ENCODE peak calls at places on chromosomes 16 and 17, in four cellular contexts. I, H, Z and L are unnamed samples.

GRCh38 chr17:65430209-65430833 is 131.1 kb downstream of the AXIN2 start:
- DNase-seq in I (no peak), H (no peak), Z (no peak), L (no peak)

GRCh38 chr17:55587608-55588139 is 76.4 kb upstream of the SMIM36 start:
- DNase-seq in Z (no peak), I (no peak), H (no peak), L (no peak)

GRCh38 chr16:2473425-2473926 is 1.5 kb upstream of the TBC1D24 start:
- DNase-seq in H (peak), I (peak), Z (no peak), L (no peak)

GRCh38 chr16:12166271-12166670 is 189.7 kb downstream of the SNX29 start:
- DNase-seq in H (peak), I (no peak), Z (no peak), L (no peak)

GRCh38 chr16:9192746-9193145 is 101.3 kb downstream of the HAPSTR1 start:
- DNase-seq in Z (no peak), I (no peak), H (no peak), L (no peak)

GRCh38 chr16:75251280-75252048 is at the start of gene BCAR1:
- DNase-seq in I (peak), H (peak), Z (peak), L (peak)

GRCh38 chr16:27717726-27718125 is 167.8 kb downstream of the KATNIP start:
- DNase-seq in Z (no peak), I (no peak), H (no peak), L (no peak)

GRCh38 chr17:15659663-15660062 is 24.4 kb downstream of the TRIM16 start:
- DNase-seq in I (no peak), Z (no peak), H (no peak), L (no peak)

GRCh38 chr16:88656291-88656980 is 5.6 kb upstream of the CYBA start:
- DNase-seq in I (no peak), Z (no peak), H (no peak), L (no peak)

GRCh38 chr16:24671455-24671954 is 57.9 kb upstream of the TNRC6A start:
- DNase-seq in I (no peak), Z (no peak), H (no peak), L (no peak)

GRCh38 chr17:66791337-66791736 is 43.6 kb upstream of the CACNG5 start:
- DNase-seq in I (no peak), H (no peak), Z (no peak), L (no peak)

GRCh38 chr17:82440377-82440981 is 10.1 kb downstream of the CYBC1 start:
- DNase-seq in H (no peak), I (no peak), Z (no peak), L (no peak)

GRCh38 chr17:66405836-66406679 is 103.6 kb downstream of the PRKCA start:
- DNase-seq in I (no peak), Z (no peak), H (no peak), L (no peak)

GRCh38 chr16:14320406-14320805 is 249.3 kb downstream of the MRTFB start:
- DNase-seq in I (no peak), Z (no peak), H (no peak), L (no peak)

GRCh38 chr17:81488276-81488860 is 24.2 kb downstream of the ACTG1 start:
- DNase-seq in I (no peak), Z (no peak), H (no peak), L (no peak)

GRCh38 chr17:14918540-14918939 is 346.6 kb downstream of the PMP22 start:
- DNase-seq in I (no peak), H (no peak), Z (no peak), L (no peak)

GRCh38 chr16:19804538-19805323 is 79.9 kb downstream of the GPRC5B start:
- DNase-seq in I (no peak), H (peak), Z (no peak), L (no peak)

GRCh38 chr17:72089453-72089987 is 31.3 kb upstream of the SOX9 start:
- DNase-seq in H (no peak), Z (no peak), I (no peak), L (no peak)

GRCh38 chr17:19940722-19941464 is 36.7 kb downstream of the AKAP10 start:
- DNase-seq in H (no peak), Z (peak), I (no peak), L (no peak)

GRCh38 chr16:3575491-3575890 is 1.7 kb downstream of the NLRC3 start:
- DNase-seq in H (no peak), Z (no peak), I (no peak), L (no peak)

GRCh38 chr16:72083778-72084404 is 9.5 kb downstream of the TXNL4B start:
- DNase-seq in H (no peak), I (no peak), Z (peak), L (no peak)

GRCh38 chr16:86381491-86381890 is 128.8 kb upstream of the FOXF1 start:
- DNase-seq in Z (no peak), I (no peak), H (no peak), L (no peak)

GRCh38 chr17:8153550-8153956 is 1.3 kb upstream of the PER1 start:
- DNase-seq in Z (peak), H (no peak), I (peak), L (no peak)

GRCh38 chr16:84893467-84893848 is 73.7 kb downstream of the CRISPLD2 start:
- DNase-seq in Z (no peak), I (no peak), H (no peak), L (no peak)

GRCh38 chr17:82367724-82368524 is 3.6 kb upstream of the UTS2R start:
- DNase-seq in Z (peak), I (peak), H (peak), L (peak)

GRCh38 chr16:11679250-11679649 is 11.0 kb downstream of the SNN start:
- DNase-seq in H (no peak), I (no peak), Z (no peak), L (no peak)

GRCh38 chr17:47335101-47335936 is 11.6 kb downstream of the EFCAB13 start:
- DNase-seq in H (no peak), Z (no peak), I (no peak), L (no peak)

GRCh38 chr16:85246473-85246872 is 134.2 kb upstream of the CIBAR2 start:
- DNase-seq in H (no peak), I (no peak), Z (no peak), L (no peak)

GRCh38 chr17:77445030-77445907 is 304.5 kb downstream of the SEC14L1 start:
- DNase-seq in Z (no peak), I (no peak), H (no peak), L (no peak)

GRCh38 chr16:74774223-74775139 is at the start of gene FA2H:
- DNase-seq in I (peak), Z (peak), H (peak), L (peak)

GRCh38 chr16:3038896-3039295 is 2.2 kb upstream of the BICDL2 start:
- DNase-seq in H (no peak), I (no peak), Z (no peak), L (no peak)

GRCh38 chr16:3945751-3946603 is 65.5 kb upstream of the CREBBP start:
- DNase-seq in I (no peak), Z (peak), H (no peak), L (no peak)

GRCh38 chr17:27984404-27984803 is 58.1 kb upstream of the NLK start:
- DNase-seq in Z (no peak), I (no peak), H (no peak), L (no peak)

GRCh38 chr17:78127240-78127887 is 1.2 kb downstream of the TMC6 start:
- DNase-seq in I (peak), Z (peak), H (no peak), L (no peak)

GRCh38 chr17:59533694-59534093 is 31.7 kb upstream of the DHX40 start:
- DNase-seq in H (no peak), Z (no peak), I (no peak), L (no peak)

GRCh38 chr17:59530561-59530960 is 34.8 kb upstream of the DHX40 start:
- DNase-seq in I (no peak), H (no peak), Z (no peak), L (no peak)

GRCh38 chr17:59538195-59538909 is 27.1 kb upstream of the DHX40 start:
- DNase-seq in I (no peak), H (no peak), Z (no peak), L (no peak)

DNA sequence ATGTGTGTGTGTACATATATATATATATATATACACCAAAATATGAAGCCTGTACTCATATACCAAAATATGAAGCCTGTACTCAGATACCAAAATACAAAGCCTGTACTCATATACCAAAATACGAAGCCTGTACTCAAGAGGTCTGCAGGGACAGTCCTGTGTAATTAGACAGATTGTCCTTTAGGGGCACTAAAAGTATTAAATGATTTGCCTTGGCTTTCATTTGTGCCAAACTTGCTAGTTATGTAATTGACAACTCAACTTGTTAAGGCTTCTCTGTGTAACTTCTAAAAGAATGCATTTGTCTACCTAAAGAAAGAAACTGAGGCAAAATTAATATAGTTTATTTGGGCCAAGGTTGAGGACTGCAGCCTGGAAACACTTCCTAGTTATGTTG is 30.8 kb upstream of the DHX40 start:
- DNase-seq in Z (peak), I (peak), H (no peak), L (peak)
- TF ChIP-seq ELF4 in Z (no peak), I (no peak), H (no peak), L (no peak)

DNA sequence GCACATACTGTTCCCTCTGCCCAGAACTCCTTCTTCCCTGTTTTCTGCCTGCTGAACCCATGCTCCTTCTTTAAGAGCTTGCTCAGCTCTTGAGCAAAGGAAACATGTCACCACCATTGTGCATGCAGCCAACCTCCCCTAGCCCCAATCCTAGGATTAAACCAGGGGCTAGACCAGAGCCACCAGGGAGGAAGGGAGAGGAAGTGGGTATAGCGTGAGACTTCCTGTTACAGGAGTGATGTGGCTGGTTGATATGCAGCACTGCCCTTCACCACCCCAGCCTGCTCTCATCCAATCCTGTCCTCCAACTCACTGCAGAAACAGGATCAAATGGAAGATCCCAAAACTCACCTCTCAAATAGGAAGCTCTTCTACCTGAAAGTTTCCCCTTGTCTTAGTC is 67.1 kb upstream of the CDH5 start:
- DNase-seq in I (no peak), Z (no peak), H (no peak), L (no peak)
- TF ChIP-seq ELF4 in I (no peak), Z (no peak), H (no peak), L (no peak)

DNA sequence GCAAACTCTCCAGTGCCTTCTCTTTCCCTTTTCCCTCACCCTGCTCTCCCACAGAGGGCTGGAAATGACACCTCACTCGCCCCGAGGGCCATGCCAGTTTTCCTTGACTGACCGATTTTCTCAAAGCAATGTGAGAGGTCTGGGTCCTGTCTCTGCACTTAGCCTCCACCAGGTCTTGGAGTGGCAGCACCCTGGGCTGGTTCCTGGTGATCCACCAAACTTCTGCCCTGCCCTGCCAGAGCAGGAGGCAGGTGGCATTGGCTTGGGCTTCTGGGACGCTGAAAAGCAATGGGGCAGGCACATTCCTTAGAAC is 97.5 kb downstream of the RAB11FIP4 start:
- DNase-seq in H (no peak), I (no peak), Z (no peak), L (no peak)
- TF ChIP-seq ELF4 in H (no peak), I (no peak), Z (no peak), L (no peak)

DNA sequence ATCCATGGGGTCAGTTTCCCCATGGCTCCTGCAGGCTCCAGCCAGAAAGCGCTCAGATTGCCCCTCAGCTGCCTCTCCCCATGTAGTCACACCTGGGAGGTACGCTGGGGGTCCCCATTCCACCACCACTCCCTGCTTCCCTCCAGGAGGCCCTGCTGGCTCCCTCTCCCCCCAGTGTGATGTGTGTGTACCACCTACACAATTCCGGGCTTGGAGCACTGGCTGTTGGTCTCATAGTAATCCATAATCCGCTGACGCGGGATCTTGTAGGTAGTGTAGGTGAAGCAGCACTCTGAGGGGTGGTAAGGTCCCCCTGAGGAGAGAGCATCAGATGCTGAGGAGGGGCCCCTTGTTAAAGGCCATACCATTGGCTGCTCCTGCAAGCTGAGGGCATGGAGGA is 2.4 kb downstream of the CCL14 start:
- DNase-seq in H (no peak), Z (no peak), I (no peak), L (no peak)
- TF ChIP-seq ELF4 in H (no peak), Z (no peak), I (no peak), L (no peak)

GRCh38 chr17:1762906-1763829 is 1.3 kb downstream of the SERPINF1 start:
- DNase-seq in I (peak), Z (peak), H (no peak), L (no peak)
- TF ChIP-seq ELF4 in I (no peak), Z (no peak), H (no peak), L (no peak)

GRCh38 chr17:4584835-4585187 is 482 bp downstream of the SMTNL2 start:
- DNase-seq in H (peak), Z (no peak), I (no peak), L (no peak)
- TF ChIP-seq ELF4 in H (no peak), Z (no peak), I (no peak), L (no peak)

GRCh38 chr17:40417258-40417608 is 463 bp downstream of the TOP2A start:
- DNase-seq in Z (peak), H (no peak), I (peak), L (peak)
- TF ChIP-seq ELF4 in Z (no peak), H (no peak), I (no peak), L (no peak)

DNA sequence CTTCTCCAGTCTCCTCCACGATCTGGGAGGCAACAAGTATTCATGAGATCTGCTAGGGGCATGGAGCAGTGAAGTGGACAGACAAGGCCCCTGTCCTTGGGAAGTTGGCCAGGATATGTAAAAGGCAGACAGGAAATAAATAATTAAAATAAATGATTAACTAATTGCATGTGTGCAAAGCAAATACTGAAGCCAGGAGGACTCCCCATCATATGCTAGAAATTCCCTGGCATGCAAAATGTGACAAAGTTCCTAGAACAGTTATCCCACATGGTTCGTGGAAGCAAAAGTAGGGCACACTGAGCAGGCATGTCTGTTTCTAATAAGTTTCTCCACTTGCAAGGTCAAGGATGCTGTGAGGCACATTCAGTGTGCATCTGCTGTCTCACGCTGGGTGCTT is 86.8 kb downstream of the CDYL2 start:
- DNase-seq in H (no peak), I (no peak), Z (no peak), L (no peak)
- TF ChIP-seq ELF4 in H (no peak), I (no peak), Z (no peak), L (no peak)